ENCODE peak calls at places on chromosome 6, in eight cellular contexts. I, L, O, Y, C, D, K and B are unnamed samples.

GRCh38 chr6:166106076-166106686 is 61.5 kb downstream of the TBXT start:
- DNase-seq in I (peak), L (peak), O (peak), Y (peak), C (peak), D (peak), K (peak), B (peak)

GRCh38 chr6:71411882-71412281 is 123.3 kb downstream of the OGFRL1 start:
- DNase-seq in I (no peak), L (no peak), O (no peak), Y (no peak), C (no peak), D (no peak), K (no peak), B (no peak)

GRCh38 chr6:138160329-138161117 is 1.2 kb upstream of the ARFGEF3 start:
- DNase-seq in I (no peak), L (no peak), O (no peak), Y (no peak), C (no peak), D (no peak), K (no peak), B (no peak)

GRCh38 chr6:158174514-158174913 is 6.4 kb downstream of the GTF2H5 start:
- DNase-seq in I (no peak), L (no peak), O (no peak), Y (no peak), C (peak), D (no peak), K (no peak), B (no peak)

GRCh38 chr6:134724653-134725340 is 225.1 kb downstream of the ALDH8A1 start:
- DNase-seq in I (no peak), L (no peak), O (no peak), Y (no peak), C (no peak), D (no peak), K (no peak), B (no peak)

GRCh38 chr6:148760568-148761531 is 14.0 kb downstream of the UST start:
- DNase-seq in I (peak), L (peak), O (peak), Y (peak), C (peak), D (peak), K (peak), B (peak)

GRCh38 chr6:151136141-151136755 is 103.5 kb upstream of the AKAP12 start:
- DNase-seq in I (no peak), L (no peak), O (no peak), Y (no peak), C (peak), D (no peak), K (no peak), B (no peak)

GRCh38 chr6:145631374-145631773 is 103.9 kb downstream of the EPM2A start:
- DNase-seq in I (no peak), L (no peak), O (no peak), Y (no peak), C (no peak), D (no peak), K (no peak), B (no peak)

GRCh38 chr6:108359901-108360882 is 65.3 kb downstream of the AFG1L start:
- DNase-seq in I (no peak), L (no peak), O (no peak), Y (no peak), C (peak), D (no peak), K (no peak), B (no peak)

GRCh38 chr6:14873132-14873531 is 372.7 kb upstream of the JARID2 start:
- DNase-seq in I (no peak), L (no peak), O (no peak), Y (no peak), C (no peak), D (no peak), K (no peak), B (no peak)

GRCh38 chr6:105879902-105880547 is 206.1 kb upstream of the PRDM1 start:
- DNase-seq in I (peak), L (no peak), O (peak), Y (peak), C (no peak), D (no peak), K (no peak), B (no peak)

GRCh38 chr6:26613201-26613600 is 16.4 kb downstream of the ABT1 start:
- DNase-seq in I (no peak), L (no peak), O (no peak), Y (no peak), C (no peak), D (no peak), K (no peak), B (no peak)

GRCh38 chr6:170263410-170263809 is 27.5 kb downstream of the DLL1 start:
- DNase-seq in I (no peak), L (no peak), O (no peak), Y (no peak), C (no peak), D (no peak), K (no peak), B (no peak)

GRCh38 chr6:50791900-50792508 is 26.7 kb upstream of the TFAP2B start:
- DNase-seq in I (no peak), L (no peak), O (no peak), Y (no peak), C (peak), D (no peak), K (no peak), B (no peak)

GRCh38 chr6:73516712-73517489 is 3.9 kb downstream of the EEF1A1 start:
- DNase-seq in I (no peak), L (no peak), O (no peak), Y (no peak), C (peak), D (no peak), K (no peak), B (no peak)

GRCh38 chr6:132520953-132521352 is 8.0 kb upstream of the STX7 start:
- DNase-seq in I (no peak), L (no peak), O (no peak), Y (no peak), C (peak), D (no peak), K (no peak), B (no peak)

GRCh38 chr6:129331450-129332138 is 378.4 kb downstream of the ARHGAP18 start:
- DNase-seq in I (no peak), L (no peak), O (no peak), Y (no peak), C (peak), D (no peak), K (no peak), B (no peak)

GRCh38 chr6:53048431-53049195 is 16.6 kb upstream of the FBXO9 start:
- DNase-seq in I (no peak), L (peak), O (no peak), Y (no peak), C (peak), D (peak), K (no peak), B (no peak)

GRCh38 chr6:87590989-87591388 is 1.1 kb downstream of the ORC3 start:
- DNase-seq in I (no peak), L (no peak), O (no peak), Y (no peak), C (no peak), D (no peak), K (no peak), B (no peak)

GRCh38 chr6:8710668-8711431 is 275.5 kb upstream of the SLC35B3 start:
- DNase-seq in I (no peak), L (no peak), O (no peak), Y (no peak), C (no peak), D (no peak), K (no peak), B (no peak)

GRCh38 chr6:17673543-17674254 is 33.0 kb downstream of the NUP153 start:
- DNase-seq in I (no peak), L (no peak), O (no peak), Y (no peak), C (no peak), D (no peak), K (no peak), B (no peak)

GRCh38 chr6:81606965-81607381 is 145.5 kb downstream of the TENT5A start:
- DNase-seq in I (no peak), L (no peak), O (no peak), Y (no peak), C (no peak), D (no peak), K (no peak), B (no peak)

GRCh38 chr6:170583736-170584180 is 679 bp downstream of the PDCD2 start:
- DNase-seq in I (no peak), L (no peak), O (no peak), Y (no peak), C (no peak), D (no peak), K (no peak), B (no peak)

GRCh38 chr6:137802408-137803182 is 64.5 kb upstream of the TNFAIP3 start:
- DNase-seq in I (no peak), L (no peak), O (no peak), Y (no peak), C (no peak), D (no peak), K (no peak), B (no peak)

GRCh38 chr6:143678980-143679379 is 1.2 kb downstream of the PHACTR2 start:
- DNase-seq in I (no peak), L (peak), O (no peak), Y (no peak), C (no peak), D (no peak), K (no peak), B (no peak)

GRCh38 chr6:44270526-44271405 is 516 bp downstream of the TMEM151B start:
- DNase-seq in I (no peak), L (no peak), O (no peak), Y (no peak), C (no peak), D (no peak), K (peak), B (no peak)

GRCh38 chr6:140784573-140784972 is 1348.2 kb upstream of the GJE1 start:
- DNase-seq in I (no peak), L (no peak), O (no peak), Y (no peak), C (no peak), D (no peak), K (no peak), B (no peak)

GRCh38 chr6:13275435-13275989 is 52.8 kb downstream of the TBC1D7 start:
- DNase-seq in I (no peak), L (no peak), O (no peak), Y (no peak), C (no peak), D (no peak), K (no peak), B (no peak)